ENCODE peak calls at places on chromosome 3, in four cellular contexts. L is transverse colon, W is fibroblast of lung, A is A549. U is an unnamed sample.

GRCh38 chr3:155912090-155912489 is 41.6 kb downstream of the GMPS start:
- DNase-seq in L (no peak), W (no peak), A (no peak), U (no peak)

GRCh38 chr3:9704343-9705322 is 1.0 kb downstream of the CPNE9 start:
- DNase-seq in L (peak), W (peak), A (peak), U (no peak)

GRCh38 chr3:59654120-59654952 is 604.5 kb upstream of the CFAP20DC start:
- DNase-seq in L (no peak), W (peak), A (no peak), U (no peak)

GRCh38 chr3:12946661-12947316 is 105.4 kb upstream of the RPL32 start:
- DNase-seq in L (no peak), W (peak), A (no peak), U (peak)

GRCh38 chr3:47482411-47482810 is 6.7 kb upstream of the SCAP start:
- DNase-seq in L (no peak), W (no peak), A (no peak), U (no peak)

GRCh38 chr3:65402597-65402996 is 636.1 kb downstream of the MAGI1 start:
- DNase-seq in L (peak), W (peak), A (no peak), U (peak)

GRCh38 chr3:160331127-160331937 is 67.7 kb downstream of the IFT80 start:
- DNase-seq in L (no peak), W (peak), A (peak), U (peak)

GRCh38 chr3:38359038-38359437 is 12.5 kb downstream of the XYLB start:
- DNase-seq in L (no peak), W (no peak), A (no peak), U (no peak)

GRCh38 chr3:145368748-145369147 is 792.2 kb downstream of the PLOD2 start:
- DNase-seq in L (no peak), W (no peak), A (no peak), U (no peak)

GRCh38 chr3:31522152-31522551 is 10.6 kb upstream of the STT3B start:
- DNase-seq in L (no peak), W (no peak), A (no peak), U (no peak)

GRCh38 chr3:60182697-60183096 is 1068.6 kb downstream of the FHIT start:
- DNase-seq in L (no peak), W (no peak), A (no peak), U (no peak)

GRCh38 chr3:178084938-178085816 is 451.1 kb upstream of the KCNMB2 start:
- DNase-seq in L (peak), W (peak), A (no peak), U (peak)

GRCh38 chr3:125146601-125147490 is 65.7 kb downstream of the SLC12A8 start:
- DNase-seq in L (no peak), W (no peak), A (no peak), U (no peak)

GRCh38 chr3:144259267-144259666 is 287.6 kb downstream of the DIPK2A start:
- DNase-seq in L (no peak), W (peak), A (no peak), U (peak)

GRCh38 chr3:27729748-27730611 is 7.9 kb upstream of the EOMES start:
- DNase-seq in L (no peak), W (no peak), A (no peak), U (no peak)

GRCh38 chr3:23159929-23160328 is 43.2 kb upstream of the UBE2E2 start:
- DNase-seq in L (no peak), W (peak), A (no peak), U (peak)

GRCh38 chr3:78728406-78729145 is 1039.2 kb downstream of the ROBO1 start:
- DNase-seq in L (peak), W (peak), A (no peak), U (peak)

GRCh38 chr3:53661480-53661879 is 167.1 kb downstream of the CACNA1D start:
- DNase-seq in L (no peak), W (no peak), A (no peak), U (no peak)

GRCh38 chr3:161057518-161057917 is 47.6 kb downstream of the B3GALNT1 start:
- DNase-seq in L (no peak), W (no peak), A (no peak), U (no peak)

GRCh38 chr3:160564949-160565441 is 376 bp downstream of the KPNA4 start:
- DNase-seq in L (peak), W (peak), A (peak), U (peak)

GRCh38 chr3:48268381-48268935 is 27.6 kb downstream of the ZNF589 start:
- DNase-seq in L (peak), W (peak), A (no peak), U (no peak)

GRCh38 chr3:132682201-132682600 is 22.1 kb downstream of the UBA5 start:
- DNase-seq in L (no peak), W (no peak), A (no peak), U (no peak)

GRCh38 chr3:194023501-194024280 is 112.3 kb upstream of the HES1 start:
- DNase-seq in L (no peak), W (no peak), A (no peak), U (no peak)

GRCh38 chr3:102057781-102058421 is 208.6 kb downstream of the NFKBIZ start:
- DNase-seq in L (no peak), W (no peak), A (no peak), U (no peak)

GRCh38 chr3:182487048-182487447 is 306.3 kb upstream of the ATP11B start:
- DNase-seq in L (no peak), W (no peak), A (no peak), U (no peak)

GRCh38 chr3:188578579-188579363 is 424.8 kb downstream of the LPP start:
- DNase-seq in L (peak), W (peak), A (no peak), U (peak)

GRCh38 chr3:71905426-71905825 is 120.5 kb upstream of the PROK2 start:
- DNase-seq in L (peak), W (no peak), A (no peak), U (no peak)

GRCh38 chr3:153925826-153926514 is 195.2 kb upstream of the ARHGEF26 start:
- DNase-seq in L (no peak), W (no peak), A (no peak), U (no peak)

GRCh38 chr3:117234321-117234720 is 524.7 kb downstream of the TUSC7 start:
- DNase-seq in L (no peak), W (no peak), A (no peak), U (no peak)

GRCh38 chr3:165254812-165255211 is 58.6 kb upstream of the SLITRK3 start:
- DNase-seq in L (no peak), W (peak), A (peak), U (peak)

GRCh38 chr3:70981252-70981933 is 602.1 kb downstream of the FOXP1 start:
- DNase-seq in L (no peak), W (no peak), A (no peak), U (no peak)

GRCh38 chr3:51100543-51100851 is 284.6 kb upstream of the MANF start:
- DNase-seq in L (no peak), W (no peak), A (no peak), U (no peak)
- TF ChIP-seq CTCF in L (no peak), W (no peak), A (no peak), U (no peak)

GRCh38 chr3:107431048-107431297 is 53.7 kb downstream of the CCDC54 start:
- DNase-seq in L (peak), W (no peak), A (no peak), U (no peak)

GRCh38 chr3:107432013-107432515 is 54.8 kb downstream of the CCDC54 start:
- DNase-seq in L (peak), W (peak), A (no peak), U (no peak)

GRCh38 chr3:107431298-107432012 is 54.2 kb downstream of the CCDC54 start:
- DNase-seq in L (peak), W (peak), A (peak), U (peak)

GRCh38 chr3:107429330-107430181 is 52.3 kb downstream of the CCDC54 start:
- DNase-seq in L (peak), W (peak), A (peak), U (peak)

DNA sequence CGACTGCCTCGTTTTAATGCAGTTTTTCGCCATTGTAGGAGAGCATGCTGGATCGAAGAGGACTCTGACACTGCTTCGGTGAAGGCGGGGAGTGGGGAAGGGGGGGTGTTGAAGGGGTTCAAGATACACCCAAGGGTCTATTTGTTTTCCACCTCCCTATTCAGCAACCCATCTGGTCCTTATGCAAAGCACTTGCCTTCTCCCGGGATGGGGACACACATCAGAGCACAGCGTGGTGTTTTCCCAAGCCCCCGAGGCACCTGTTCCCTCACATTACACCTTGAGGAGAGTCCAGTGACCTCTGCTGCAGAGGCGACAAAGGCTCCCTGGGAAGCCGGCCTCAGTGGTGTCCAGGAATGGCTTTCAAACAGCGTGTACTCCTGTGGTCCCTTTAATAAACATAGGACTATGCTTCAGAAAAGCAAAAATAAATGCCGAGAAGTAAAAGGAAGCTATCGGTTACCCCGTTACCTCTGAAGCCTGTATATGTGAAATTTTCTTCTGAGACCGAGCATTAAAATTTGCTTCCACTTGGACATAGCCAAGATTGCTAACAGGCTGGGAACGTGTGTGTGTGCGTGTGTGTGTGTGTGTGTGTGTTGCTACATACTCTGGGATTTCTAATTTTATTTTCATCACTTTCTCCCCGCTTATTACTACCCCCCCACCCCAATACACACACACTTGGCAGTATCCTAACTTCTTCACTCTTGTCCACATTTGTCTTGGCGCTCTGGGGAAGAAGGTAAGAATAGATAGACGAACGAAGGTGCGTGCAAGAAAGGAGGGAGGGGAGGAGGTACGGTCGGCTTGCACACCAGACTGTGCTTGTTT is 53.2 kb downstream of the CCDC54 start:
- DNase-seq in L (peak), W (peak), A (no peak), U (peak)
- TF ChIP-seq CTCF in L (no peak), W (no peak), A (no peak), U (no peak)

GRCh38 chr3:41369838-41370237 is 170.5 kb downstream of the CTNNB1 start:
- DNase-seq in L (no peak), W (no peak), A (no peak), U (peak)

GRCh38 chr3:41365973-41366372 is 166.7 kb downstream of the CTNNB1 start:
- DNase-seq in L (no peak), W (no peak), A (no peak), U (no peak)

GRCh38 chr3:41363830-41364523 is 164.7 kb downstream of the CTNNB1 start:
- DNase-seq in L (no peak), W (no peak), A (no peak), U (no peak)

GRCh38 chr3:41362638-41363559 is 163.6 kb downstream of the CTNNB1 start:
- DNase-seq in L (no peak), W (no peak), A (no peak), U (peak)

GRCh38 chr3:41364736-41365135 is 165.4 kb downstream of the CTNNB1 start:
- DNase-seq in L (no peak), W (peak), A (no peak), U (no peak)
- TF ChIP-seq CTCF in L (no peak), W (no peak), A (no peak), U (no peak)

DNA sequence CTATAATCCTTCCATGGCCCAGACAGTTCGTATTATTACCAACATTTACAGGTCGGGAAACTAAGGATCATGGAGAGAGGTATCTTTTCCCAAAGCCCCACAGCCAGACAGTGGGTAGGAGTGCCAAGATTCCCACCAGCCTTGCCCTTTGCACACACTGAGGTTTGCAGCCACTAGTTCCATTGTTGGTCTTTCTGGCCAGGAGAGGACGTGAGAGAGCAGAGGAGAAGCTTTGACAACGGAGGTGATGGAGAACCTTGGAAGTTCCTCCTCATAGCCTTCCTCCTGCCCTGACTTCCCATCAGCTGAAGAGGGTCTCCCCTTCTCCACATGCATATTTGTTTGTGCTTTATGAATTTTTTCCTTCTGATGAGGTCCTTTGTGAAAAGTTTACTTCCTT is 50.5 kb upstream of the PLCL2 start:
- DNase-seq in L (no peak), W (no peak), A (no peak), U (no peak)
- TF ChIP-seq CTCF in L (no peak), W (no peak), A (no peak), U (no peak)

GRCh38 chr3:83523470-83524073 is 1435.2 kb upstream of the CADM2 start:
- DNase-seq in L (peak), W (peak), A (peak), U (peak)
- TF ChIP-seq CTCF in L (peak), W (peak), A (peak), U (peak)

DNA sequence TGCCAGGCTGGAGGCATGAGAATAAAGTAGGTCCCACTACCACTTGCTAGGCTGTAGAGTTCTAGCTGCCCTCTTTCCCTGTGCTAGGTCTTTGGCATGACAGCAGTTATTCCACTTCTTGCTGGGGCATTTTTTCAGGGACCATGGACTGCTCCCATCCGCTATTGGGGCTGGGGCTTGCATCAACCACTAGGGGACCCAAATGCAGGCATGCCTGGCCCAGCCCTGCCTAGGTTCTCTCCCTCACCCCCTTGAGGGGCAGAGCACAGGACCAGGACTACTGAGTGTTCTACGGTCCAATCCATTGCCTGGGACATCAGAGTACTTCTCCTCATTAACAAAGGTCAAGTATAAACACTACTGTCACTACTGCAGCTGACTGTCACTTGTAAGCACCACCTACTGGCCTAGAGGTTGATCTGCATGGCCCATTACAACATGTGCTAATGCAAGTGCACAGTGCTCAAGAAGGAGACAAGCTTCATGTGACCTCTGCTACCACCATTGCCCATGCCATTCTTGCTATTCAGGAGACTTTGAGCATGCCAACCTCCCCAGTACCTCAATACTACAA is 270.5 kb downstream of the MBNL1 start:
- DNase-seq in L (no peak), W (no peak), A (no peak), U (no peak)
- TF ChIP-seq CTCF in L (peak), W (peak), A (no peak), U (no peak)